ENCODE peak calls at places on chromosomes 2 and 18, in seven cellular contexts. L is T-cell; Q is smooth muscle cell of the brain vasculature; P is AG08395; A is WTC11; W is stomach; S is stimulated activated CD8-positive, alpha-beta memory T cell treated with anti-CD3 and anti-CD28 coated beads, Interleukin-7, amount 100 ng/mL, for 24 hours. T is an unnamed sample.

GRCh38 chr2:224190871-224191270 is 151.8 kb upstream of the SERPINE2 start:
- DNase-seq in L (no peak), Q (no peak), P (peak; percentile 66), A (no peak), W (no peak), S (no peak), T (no peak)

GRCh38 chr2:228974169-228974568 is 296.9 kb downstream of the PID1 start:
- DNase-seq in L (no peak), Q (no peak), P (no peak), A (no peak), W (no peak), S (no peak), T (no peak)

GRCh38 chr18:48330016-48330991 is 78.9 kb downstream of the ZBTB7C start:
- DNase-seq in L (no peak), Q (peak; percentile 15), P (peak; percentile 92), A (no peak), W (no peak), S (no peak), T (no peak)

GRCh38 chr2:185202416-185202815 is 536.2 kb upstream of the FSIP2 start:
- DNase-seq in L (no peak), Q (no peak), P (no peak), A (no peak), W (no peak), S (no peak), T (no peak)

GRCh38 chr2:187774551-187775071 is 220.4 kb upstream of the TFPI start:
- DNase-seq in L (no peak), Q (no peak), P (peak; percentile 2), A (no peak), W (no peak), S (no peak), T (no peak)

GRCh38 chr2:159797468-159798375 is at the start of gene CD302:
- DNase-seq in L (peak; percentile 5), Q (no peak), P (peak; percentile 74), A (peak; percentile 63), W (peak; percentile 58), S (peak; percentile 12), T (peak; percentile 13)

GRCh38 chr18:3441290-3441689 is 8.7 kb upstream of the TGIF1 start:
- DNase-seq in L (no peak), Q (no peak), P (peak; percentile 17), A (peak; percentile 38), W (no peak), S (no peak), T (no peak)

GRCh38 chr18:22433960-22434359 is 16.2 kb upstream of the CTAGE1 start:
- DNase-seq in L (no peak), Q (peak; percentile 17), P (peak; percentile 55), A (no peak), W (no peak), S (no peak), T (no peak)

GRCh38 chr2:196607073-196607472 is 32.4 kb upstream of the CCDC150 start:
- DNase-seq in L (no peak), Q (no peak), P (peak; percentile 15), A (no peak), W (no peak), S (no peak), T (no peak)

GRCh38 chr2:128474962-128475361 is 156.3 kb upstream of the HS6ST1 start:
- DNase-seq in L (no peak), Q (no peak), P (no peak), A (no peak), W (no peak), S (no peak), T (no peak)